ENCODE peak calls at places on chromosome 18, in nine cellular contexts. One of them, this sample, is unnamed.

GRCh38 chr18:3402962-3403585 is 46.9 kb upstream of the TGIF1 start:
- DNase-seq in EH: peak
- DNase-seq in HEK293T: no peak
- DNase-seq in frontal cortex: no peak
- DNase-seq in GM04504: no peak
- DNase-seq in hypothalamus: no peak
- DNase-seq in hippocampal formation: no peak
- DNase-seq in tibial artery: no peak
- DNase-seq in cardiac muscle cell: no peak
- DNase-seq in this sample: no peak

GRCh38 chr18:13916559-13916958 is 1.2 kb upstream of the MC2R start:
- DNase-seq in GM04504: no peak
- DNase-seq in hippocampal formation: no peak
- DNase-seq in HEK293T: no peak
- DNase-seq in hypothalamus: no peak
- DNase-seq in cardiac muscle cell: peak
- DNase-seq in tibial artery: no peak
- DNase-seq in frontal cortex: no peak
- DNase-seq in EH: no peak
- DNase-seq in this sample: no peak

GRCh38 chr18:70039186-70039585 is 91.5 kb upstream of the CD226 start:
- DNase-seq in GM04504: no peak
- DNase-seq in EH: no peak
- DNase-seq in HEK293T: no peak
- DNase-seq in frontal cortex: no peak
- DNase-seq in cardiac muscle cell: no peak
- DNase-seq in tibial artery: no peak
- DNase-seq in hippocampal formation: no peak
- DNase-seq in hypothalamus: no peak
- DNase-seq in this sample: no peak

GRCh38 chr18:75221397-75221796 is 10.8 kb downstream of the TSHZ1 start:
- DNase-seq in EH: no peak
- DNase-seq in cardiac muscle cell: no peak
- DNase-seq in hippocampal formation: no peak
- DNase-seq in hypothalamus: no peak
- DNase-seq in tibial artery: no peak
- DNase-seq in HEK293T: no peak
- DNase-seq in GM04504: no peak
- DNase-seq in frontal cortex: no peak
- DNase-seq in this sample: no peak

GRCh38 chr18:24262097-24262496 is 123.2 kb downstream of the CABYR start:
- DNase-seq in hippocampal formation: no peak
- DNase-seq in EH: peak
- DNase-seq in HEK293T: no peak
- DNase-seq in cardiac muscle cell: no peak
- DNase-seq in hypothalamus: no peak
- DNase-seq in GM04504: no peak
- DNase-seq in frontal cortex: no peak
- DNase-seq in tibial artery: no peak
- DNase-seq in this sample: no peak

GRCh38 chr18:76408480-76409067 is 86.5 kb downstream of the ZNF516 start:
- DNase-seq in cardiac muscle cell: no peak
- DNase-seq in GM04504: no peak
- DNase-seq in frontal cortex: no peak
- DNase-seq in HEK293T: no peak
- DNase-seq in EH: no peak
- DNase-seq in hypothalamus: no peak
- DNase-seq in tibial artery: no peak
- DNase-seq in hippocampal formation: no peak
- DNase-seq in this sample: no peak

GRCh38 chr18:21330122-21330701 is 88.2 kb downstream of the GREB1L start:
- DNase-seq in tibial artery: no peak
- DNase-seq in frontal cortex: no peak
- DNase-seq in hippocampal formation: no peak
- DNase-seq in hypothalamus: no peak
- DNase-seq in cardiac muscle cell: peak
- DNase-seq in HEK293T: no peak
- DNase-seq in EH: peak
- DNase-seq in GM04504: peak
- DNase-seq in this sample: no peak

GRCh38 chr18:5543854-5544389 is at the start of gene EPB41L3:
- DNase-seq in EH: no peak
- DNase-seq in GM04504: no peak
- DNase-seq in tibial artery: no peak
- DNase-seq in frontal cortex: peak
- DNase-seq in hippocampal formation: peak
- DNase-seq in cardiac muscle cell: peak
- DNase-seq in HEK293T: peak
- DNase-seq in hypothalamus: peak
- DNase-seq in this sample: no peak

GRCh38 chr18:58649966-58650816 is 21.1 kb upstream of the MALT1 start:
- DNase-seq in frontal cortex: no peak
- DNase-seq in tibial artery: no peak
- DNase-seq in HEK293T: no peak
- DNase-seq in cardiac muscle cell: no peak
- DNase-seq in EH: peak
- DNase-seq in GM04504: no peak
- DNase-seq in hippocampal formation: no peak
- DNase-seq in hypothalamus: no peak
- DNase-seq in this sample: no peak

GRCh38 chr18:25831226-25831828 is 259.1 kb downstream of the SS18 start:
- DNase-seq in hypothalamus: no peak
- DNase-seq in hippocampal formation: no peak
- DNase-seq in cardiac muscle cell: no peak
- DNase-seq in frontal cortex: no peak
- DNase-seq in tibial artery: no peak
- DNase-seq in HEK293T: no peak
- DNase-seq in GM04504: no peak
- DNase-seq in EH: peak
- DNase-seq in this sample: no peak

GRCh38 chr18:9858642-9859041 is 27.1 kb upstream of the TXNDC2 start:
- DNase-seq in cardiac muscle cell: no peak
- DNase-seq in tibial artery: no peak
- DNase-seq in GM04504: no peak
- DNase-seq in hypothalamus: no peak
- DNase-seq in hippocampal formation: no peak
- DNase-seq in EH: no peak
- DNase-seq in HEK293T: no peak
- DNase-seq in frontal cortex: no peak
- DNase-seq in this sample: no peak

GRCh38 chr18:39863916-39864315 is 2091.1 kb upstream of the PIK3C3 start:
- DNase-seq in hippocampal formation: peak
- DNase-seq in GM04504: no peak
- DNase-seq in tibial artery: no peak
- DNase-seq in cardiac muscle cell: no peak
- DNase-seq in frontal cortex: no peak
- DNase-seq in EH: no peak
- DNase-seq in hypothalamus: no peak
- DNase-seq in HEK293T: no peak
- DNase-seq in this sample: no peak

GRCh38 chr18:46042571-46043123 is 29.4 kb downstream of the PSTPIP2 start:
- DNase-seq in cardiac muscle cell: no peak
- DNase-seq in EH: peak
- DNase-seq in hypothalamus: no peak
- DNase-seq in GM04504: no peak
- DNase-seq in hippocampal formation: no peak
- DNase-seq in tibial artery: no peak
- DNase-seq in HEK293T: no peak
- DNase-seq in frontal cortex: no peak
- DNase-seq in this sample: no peak

GRCh38 chr18:24010673-24011072 is 3.9 kb upstream of the TTC39C start:
- DNase-seq in HEK293T: no peak
- DNase-seq in tibial artery: no peak
- DNase-seq in EH: no peak
- DNase-seq in cardiac muscle cell: no peak
- DNase-seq in frontal cortex: no peak
- DNase-seq in GM04504: no peak
- DNase-seq in hippocampal formation: no peak
- DNase-seq in hypothalamus: no peak
- DNase-seq in this sample: no peak

GRCh38 chr18:34595673-34596072 is 114.4 kb upstream of the DTNA start:
- DNase-seq in hippocampal formation: no peak
- DNase-seq in tibial artery: no peak
- DNase-seq in frontal cortex: no peak
- DNase-seq in EH: peak
- DNase-seq in cardiac muscle cell: no peak
- DNase-seq in HEK293T: no peak
- DNase-seq in GM04504: no peak
- DNase-seq in hypothalamus: no peak
- DNase-seq in this sample: no peak

GRCh38 chr18:79030680-79031079 is 38.5 kb upstream of the ATP9B start:
- DNase-seq in HEK293T: no peak
- DNase-seq in GM04504: no peak
- DNase-seq in hippocampal formation: no peak
- DNase-seq in hypothalamus: no peak
- DNase-seq in tibial artery: no peak
- DNase-seq in frontal cortex: no peak
- DNase-seq in EH: no peak
- DNase-seq in cardiac muscle cell: no peak
- DNase-seq in this sample: no peak

GRCh38 chr18:79872423-79872822 is 74.7 kb downstream of the KCNG2 start:
- DNase-seq in EH: no peak
- DNase-seq in hippocampal formation: no peak
- DNase-seq in tibial artery: no peak
- DNase-seq in cardiac muscle cell: no peak
- DNase-seq in GM04504: no peak
- DNase-seq in frontal cortex: no peak
- DNase-seq in HEK293T: no peak
- DNase-seq in hypothalamus: no peak
- DNase-seq in this sample: no peak

GRCh38 chr18:76458522-76459311 is 36.3 kb downstream of the ZNF516 start:
- DNase-seq in hippocampal formation: no peak
- DNase-seq in frontal cortex: no peak
- DNase-seq in hypothalamus: no peak
- DNase-seq in GM04504: no peak
- DNase-seq in HEK293T: no peak
- DNase-seq in cardiac muscle cell: no peak
- DNase-seq in tibial artery: no peak
- DNase-seq in EH: no peak
- DNase-seq in this sample: no peak

GRCh38 chr18:75162467-75162866 is 46.5 kb downstream of the PTGR3 start:
- DNase-seq in frontal cortex: no peak
- DNase-seq in hippocampal formation: no peak
- DNase-seq in cardiac muscle cell: no peak
- DNase-seq in hypothalamus: no peak
- DNase-seq in EH: peak
- DNase-seq in tibial artery: no peak
- DNase-seq in HEK293T: no peak
- DNase-seq in GM04504: no peak
- DNase-seq in this sample: no peak

GRCh38 chr18:49100226-49100968 is 149.6 kb upstream of the SMAD7 start:
- DNase-seq in frontal cortex: no peak
- DNase-seq in EH: peak
- DNase-seq in GM04504: no peak
- DNase-seq in HEK293T: no peak
- DNase-seq in tibial artery: no peak
- DNase-seq in cardiac muscle cell: no peak
- DNase-seq in hippocampal formation: no peak
- DNase-seq in hypothalamus: no peak
- DNase-seq in this sample: no peak

GRCh38 chr18:63763831-63764600 is 11.2 kb upstream of the SERPINB7 start:
- DNase-seq in frontal cortex: no peak
- DNase-seq in hippocampal formation: no peak
- DNase-seq in GM04504: no peak
- DNase-seq in EH: peak
- DNase-seq in cardiac muscle cell: no peak
- DNase-seq in hypothalamus: no peak
- DNase-seq in HEK293T: no peak
- DNase-seq in tibial artery: no peak
- DNase-seq in this sample: no peak

GRCh38 chr18:51687845-51688585 is 490.5 kb upstream of the MEX3C start:
- DNase-seq in cardiac muscle cell: no peak
- DNase-seq in hippocampal formation: no peak
- DNase-seq in EH: no peak
- DNase-seq in HEK293T: no peak
- DNase-seq in frontal cortex: no peak
- DNase-seq in hypothalamus: no peak
- DNase-seq in GM04504: no peak
- DNase-seq in tibial artery: no peak
- DNase-seq in this sample: no peak

GRCh38 chr18:52007109-52007508 is 332.9 kb upstream of the DCC start:
- DNase-seq in GM04504: no peak
- DNase-seq in cardiac muscle cell: no peak
- DNase-seq in tibial artery: no peak
- DNase-seq in HEK293T: no peak
- DNase-seq in hippocampal formation: no peak
- DNase-seq in EH: no peak
- DNase-seq in frontal cortex: no peak
- DNase-seq in hypothalamus: no peak
- DNase-seq in this sample: no peak

GRCh38 chr18:55735969-55736368 is 148.0 kb upstream of the TCF4 start:
- DNase-seq in cardiac muscle cell: peak
- DNase-seq in EH: no peak
- DNase-seq in tibial artery: no peak
- DNase-seq in HEK293T: no peak
- DNase-seq in hypothalamus: no peak
- DNase-seq in frontal cortex: no peak
- DNase-seq in GM04504: no peak
- DNase-seq in hippocampal formation: no peak
- DNase-seq in this sample: no peak

GRCh38 chr18:73908323-73908722 is 239.3 kb downstream of the FBXO15 start:
- DNase-seq in cardiac muscle cell: peak
- DNase-seq in tibial artery: no peak
- DNase-seq in EH: peak
- DNase-seq in frontal cortex: no peak
- DNase-seq in hippocampal formation: no peak
- DNase-seq in HEK293T: peak
- DNase-seq in hypothalamus: no peak
- DNase-seq in GM04504: no peak
- DNase-seq in this sample: no peak